ENCODE peak calls at places on chromosomes 6 and 20, in six cellular contexts. Y is CD8-positive, alpha-beta T cell; F is IMR-90; X is lower lobe of right lung; M is colonic mucosa; T is K562. A is an unnamed sample.

GRCh38 chr6:63636516-63636968 is 940 bp downstream of the PHF3 start:
- DNase-seq in M (peak; percentile 86), X (peak; percentile 72), T (peak; percentile 41), Y (peak; percentile 31), F (peak; percentile 19), A (peak; percentile 42)

GRCh38 chr20:35768731-35769664 is 2.8 kb upstream of the PHF20 start:
- DNase-seq in X (peak; percentile 95), Y (no peak), M (peak; percentile 85), F (peak; percentile 98), T (peak; percentile 59), A (peak; percentile 78)

GRCh38 chr6:36904851-36905393 is 19.2 kb downstream of the C6orf89 start:
- DNase-seq in X (no peak), T (no peak), M (no peak), F (no peak), Y (no peak), A (no peak)

GRCh38 chr20:33096921-33097320 is 17.5 kb downstream of the BPIFB4 start:
- DNase-seq in Y (no peak), T (no peak), M (no peak), F (no peak), X (no peak), A (no peak)

GRCh38 chr6:1971612-1972011 is 273.8 kb downstream of the GMDS start:
- DNase-seq in X (no peak), M (no peak), T (no peak), F (peak; percentile 11), Y (no peak), A (no peak)

GRCh38 chr20:48763183-48764030 is 64.4 kb downstream of the PREX1 start:
- DNase-seq in M (no peak), X (no peak), F (no peak), T (no peak), Y (no peak), A (no peak)

GRCh38 chr20:8361008-8361652 is 229.1 kb downstream of the PLCB1 start:
- DNase-seq in F (peak; percentile 58), M (no peak), X (no peak), T (no peak), Y (no peak), A (no peak)

GRCh38 chr6:114712129-114712662 is 369.4 kb upstream of the HS3ST5 start:
- DNase-seq in M (no peak), Y (no peak), T (no peak), X (no peak), F (no peak), A (no peak)

GRCh38 chr20:25276533-25277050 is 28.7 kb downstream of the PYGB start:
- DNase-seq in T (no peak), X (peak; percentile 20), M (no peak), F (no peak), Y (no peak), A (peak; percentile 7)

GRCh38 chr6:139062921-139063320 is 34.4 kb downstream of the ABRACL start:
- DNase-seq in M (no peak), X (no peak), T (no peak), Y (no peak), F (peak; percentile 18), A (no peak)

GRCh38 chr20:19506021-19506420 is 252.0 kb upstream of the RIN2 start:
- DNase-seq in T (no peak), X (no peak), Y (no peak), F (no peak), M (no peak), A (no peak)

GRCh38 chr20:13819885-13820645 is 35.2 kb downstream of the NDUFAF5 start:
- DNase-seq in T (peak; percentile 38), Y (no peak), F (peak; percentile 49), M (peak; percentile 29), X (no peak), A (peak; percentile 18)

GRCh38 chr6:18387061-18387721 is at the start of gene RNF144B:
- DNase-seq in M (peak; percentile 90), Y (peak; percentile 45), T (no peak), X (peak; percentile 96), F (peak; percentile 61), A (peak; percentile 48)

GRCh38 chr20:62238569-62239277 is 402 bp downstream of the OSBPL2 start:
- DNase-seq in F (no peak), Y (no peak), X (peak; percentile 63), T (peak; percentile 36), M (peak; percentile 62), A (no peak)

GRCh38 chr6:54719633-54720032 is 126.9 kb upstream of the FAM83B start:
- DNase-seq in F (no peak), M (no peak), Y (no peak), T (no peak), X (no peak), A (no peak)

GRCh38 chr6:68237205-68237604 is 397.9 kb upstream of the ADGRB3 start:
- DNase-seq in T (no peak), Y (no peak), M (no peak), X (no peak), F (no peak), A (no peak)

GRCh38 chr6:108921547-108922331 is 73.5 kb downstream of the ARMC2 start:
- DNase-seq in M (no peak), X (no peak), T (no peak), F (peak; percentile 31), Y (no peak), A (no peak)

GRCh38 chr6:14272111-14273085 is 154.8 kb downstream of the CD83 start:
- DNase-seq in X (no peak), T (no peak), Y (no peak), F (peak; percentile 42), M (no peak), A (no peak)

GRCh38 chr6:87473419-87473903 is 687 bp downstream of the SLC35A1 start:
- DNase-seq in T (peak; percentile 29), Y (peak; percentile 33), F (peak; percentile 44), X (peak; percentile 53), M (peak; percentile 68), A (peak; percentile 61)

GRCh38 chr20:33474097-33474846 is 15.6 kb upstream of the CBFA2T2 start:
- DNase-seq in X (no peak), M (peak; percentile 48), Y (no peak), T (no peak), F (no peak), A (no peak)

GRCh38 chr6:160028487-160029275 is 59.8 kb downstream of the IGF2R start:
- DNase-seq in X (no peak), T (no peak), M (no peak), Y (no peak), F (no peak), A (no peak)

GRCh38 chr6:85008311-85009015 is 244.1 kb upstream of the TBX18 start:
- DNase-seq in F (peak; percentile 1), Y (no peak), M (no peak), T (no peak), X (no peak), A (no peak)

GRCh38 chr6:1494671-1495070 is 105.3 kb downstream of the FOXF2 start:
- DNase-seq in F (no peak), Y (no peak), X (no peak), M (no peak), T (no peak), A (no peak)

DNA sequence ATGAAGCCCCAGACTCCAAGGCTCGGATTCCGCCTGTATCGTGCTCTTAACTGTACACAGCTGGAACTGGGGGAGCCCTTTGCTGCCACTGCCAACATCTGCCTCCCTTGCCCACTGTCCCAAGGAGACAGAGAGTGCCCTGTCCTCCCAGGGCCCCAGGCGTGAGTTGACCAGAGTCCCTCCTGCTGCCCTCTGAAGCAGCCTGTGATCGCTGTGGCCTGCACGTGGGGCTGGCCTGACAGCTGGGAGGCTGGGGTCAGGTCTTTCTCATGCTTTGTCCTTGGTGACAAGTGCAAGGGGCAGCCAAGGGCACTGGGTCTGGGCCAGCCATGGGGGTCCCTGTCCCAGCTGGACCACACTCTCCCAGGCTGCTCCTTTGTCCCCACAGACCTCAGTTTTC is 44.3 kb downstream of the KIAA1755 start:
- DNase-seq in Y (no peak), T (no peak), M (no peak), F (no peak), X (no peak), A (no peak)
- H3K4me3 ChIP-seq in Y (no peak overlapping the region), T (no peak overlapping the region), M (no peak overlapping the region), F (no peak overlapping the region), X (no peak overlapping the region), A (no peak overlapping the region)

GRCh38 chr6:15618685-15619084 is 44.1 kb downstream of the DTNBP1 start:
- DNase-seq in T (no peak), Y (no peak), X (no peak), M (no peak), F (no peak), A (no peak)
- H3K4me1 ChIP-seq in T (peaks cover 4% of the 10 kb centered on the region), Y (peaks cover 4% of the 10 kb centered on the region), X (peaks cover 41% of the 10 kb centered on the region), M (no peaks in the 10 kb centered on the region), F (peaks cover 8% of the 10 kb centered on the region), A (peaks cover 28% of the 10 kb centered on the region)

GRCh38 chr6:151431336-151431735 is 20.6 kb downstream of the RMND1 start:
- DNase-seq in F (peak; percentile 21), M (no peak), Y (no peak), T (no peak), X (no peak), A (no peak)

GRCh38 chr6:151428336-151428735 is 23.6 kb downstream of the RMND1 start:
- DNase-seq in F (no peak), Y (no peak), M (no peak), T (no peak), X (no peak), A (no peak)

GRCh38 chr6:151430886-151431285 is 21.0 kb downstream of the RMND1 start:
- DNase-seq in T (no peak), M (no peak), X (no peak), Y (no peak), F (no peak), A (no peak)

GRCh38 chr6:151422981-151423380 is 28.9 kb downstream of the RMND1 start:
- DNase-seq in M (no peak), T (no peak), X (no peak), F (peak; percentile 23), Y (no peak), A (no peak)

GRCh38 chr6:151425561-151425960 is 26.4 kb downstream of the RMND1 start:
- DNase-seq in T (no peak), M (no peak), Y (no peak), F (peak; percentile 20), X (no peak), A (no peak)
- H3K36me3 ChIP-seq in T (peaks cover 76% of the 10 kb centered on the region), M (peaks cover 4% of the 10 kb centered on the region), Y (peaks cover 7% of the 10 kb centered on the region), F (peaks cover 25% of the 10 kb centered on the region), X (peaks cover 87% of the 10 kb centered on the region), A (peaks cover 34% of the 10 kb centered on the region)

DNA sequence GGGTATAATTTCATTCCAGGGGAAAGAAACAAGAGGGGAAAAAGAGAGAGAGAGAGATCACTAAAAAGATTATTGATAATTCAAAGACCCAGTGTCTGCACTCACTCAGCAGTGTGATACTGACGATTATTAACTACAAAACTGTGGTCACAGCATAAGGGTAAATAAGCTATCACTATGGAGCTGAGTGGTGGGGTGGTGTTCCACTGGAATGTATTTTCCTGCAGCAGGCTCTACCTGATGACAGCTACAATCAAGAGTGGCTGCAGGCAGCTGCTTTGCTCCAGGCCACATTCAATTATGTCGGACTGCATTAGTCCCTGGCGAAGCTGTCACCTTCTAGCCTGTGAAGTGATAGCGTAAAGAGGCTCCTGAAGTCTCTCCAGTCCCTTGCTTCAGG is 122.2 kb upstream of the TFAP2D start:
- DNase-seq in T (no peak), Y (no peak), F (no peak), X (no peak), M (no peak), A (peak; percentile 7)
- H3K4me3 ChIP-seq in T (no peak overlapping the region), Y (no peak overlapping the region), F (no peak overlapping the region), X (no peak overlapping the region), M (no peak overlapping the region), A (no peak overlapping the region)